ENCODE peak calls at places on chromosomes 12 and 14, in seven cellular contexts. One of them, this sample, is unnamed.

GRCh38 chr12:121753844-121754264 is 39.6 kb downstream of the RHOF start:
- DNase-seq in epithelial cell of esophagus: no peak
- DNase-seq in A549: no peak
- DNase-seq in astrocyte of the spinal cord: no peak
- DNase-seq in foreskin fibroblast: no peak
- DNase-seq in SK-N-SH: no peak
- DNase-seq in right cardiac atrium: peak; percentile 50
- DNase-seq in this sample: no peak

GRCh38 chr12:71415336-71416231 is 24.0 kb upstream of the LGR5 start:
- DNase-seq in epithelial cell of esophagus: peak; percentile 70
- DNase-seq in A549: peak; percentile 66
- DNase-seq in astrocyte of the spinal cord: peak; percentile 54
- DNase-seq in foreskin fibroblast: no peak
- DNase-seq in SK-N-SH: peak; percentile 68
- DNase-seq in right cardiac atrium: no peak
- DNase-seq in this sample: no peak

GRCh38 chr14:80653951-80654350 is 287.6 kb downstream of the CEP128 start:
- DNase-seq in epithelial cell of esophagus: no peak
- DNase-seq in A549: no peak
- DNase-seq in astrocyte of the spinal cord: no peak
- DNase-seq in foreskin fibroblast: no peak
- DNase-seq in SK-N-SH: no peak
- DNase-seq in right cardiac atrium: no peak
- DNase-seq in this sample: no peak

GRCh38 chr14:94461526-94462218 is 9.1 kb upstream of the SERPINA11 start:
- DNase-seq in epithelial cell of esophagus: no peak
- DNase-seq in A549: no peak
- DNase-seq in astrocyte of the spinal cord: no peak
- DNase-seq in foreskin fibroblast: no peak
- DNase-seq in SK-N-SH: no peak
- DNase-seq in right cardiac atrium: no peak
- DNase-seq in this sample: no peak

GRCh38 chr14:77151245-77151644 is 9.7 kb upstream of the ZDHHC22 start:
- DNase-seq in epithelial cell of esophagus: peak; percentile 19
- DNase-seq in A549: peak; percentile 25
- DNase-seq in astrocyte of the spinal cord: no peak
- DNase-seq in foreskin fibroblast: no peak
- DNase-seq in SK-N-SH: peak; percentile 70
- DNase-seq in right cardiac atrium: no peak
- DNase-seq in this sample: no peak

GRCh38 chr14:26403760-26404159 is 194.1 kb downstream of the NOVA1 start:
- DNase-seq in epithelial cell of esophagus: peak; percentile 36
- DNase-seq in A549: no peak
- DNase-seq in astrocyte of the spinal cord: no peak
- DNase-seq in foreskin fibroblast: no peak
- DNase-seq in SK-N-SH: no peak
- DNase-seq in right cardiac atrium: no peak
- DNase-seq in this sample: no peak

GRCh38 chr12:110501378-110501721 is 561 bp downstream of the VPS29 start:
- DNase-seq in epithelial cell of esophagus: peak; percentile 86
- DNase-seq in A549: peak; percentile 54
- DNase-seq in astrocyte of the spinal cord: peak; percentile 40
- DNase-seq in foreskin fibroblast: peak; percentile 30
- DNase-seq in SK-N-SH: peak; percentile 62
- DNase-seq in right cardiac atrium: peak; percentile 18
- DNase-seq in this sample: peak; percentile 2

GRCh38 chr14:35351897-35352273 is 52.7 kb downstream of the NFKBIA start:
- DNase-seq in epithelial cell of esophagus: no peak
- DNase-seq in A549: no peak
- DNase-seq in astrocyte of the spinal cord: no peak
- DNase-seq in foreskin fibroblast: no peak
- DNase-seq in SK-N-SH: no peak
- DNase-seq in right cardiac atrium: no peak
- DNase-seq in this sample: no peak

GRCh38 chr12:93979189-93979588 is 169.2 kb upstream of the PLXNC1 start:
- DNase-seq in epithelial cell of esophagus: peak; percentile 52
- DNase-seq in A549: peak; percentile 47
- DNase-seq in astrocyte of the spinal cord: peak; percentile 29
- DNase-seq in foreskin fibroblast: peak; percentile 21
- DNase-seq in SK-N-SH: no peak
- DNase-seq in right cardiac atrium: no peak
- DNase-seq in this sample: no peak

GRCh38 chr14:36976571-36977023 is 195.8 kb downstream of the SLC25A21 start:
- DNase-seq in epithelial cell of esophagus: peak; percentile 81
- DNase-seq in A549: peak; percentile 88
- DNase-seq in astrocyte of the spinal cord: peak; percentile 30
- DNase-seq in foreskin fibroblast: no peak
- DNase-seq in SK-N-SH: no peak
- DNase-seq in right cardiac atrium: no peak
- DNase-seq in this sample: no peak

GRCh38 chr12:91601057-91601456 is 418.4 kb upstream of the DCN start:
- DNase-seq in epithelial cell of esophagus: no peak
- DNase-seq in A549: no peak
- DNase-seq in astrocyte of the spinal cord: no peak
- DNase-seq in foreskin fibroblast: no peak
- DNase-seq in SK-N-SH: no peak
- DNase-seq in right cardiac atrium: no peak
- DNase-seq in this sample: no peak

GRCh38 chr14:54094765-54095164 is 138.1 kb upstream of the BMP4 start:
- DNase-seq in epithelial cell of esophagus: no peak
- DNase-seq in A549: no peak
- DNase-seq in astrocyte of the spinal cord: no peak
- DNase-seq in foreskin fibroblast: no peak
- DNase-seq in SK-N-SH: no peak
- DNase-seq in right cardiac atrium: no peak
- DNase-seq in this sample: no peak

GRCh38 chr14:100402631-100403030 is 79.5 kb downstream of the SLC25A47 start:
- DNase-seq in epithelial cell of esophagus: no peak
- DNase-seq in A549: no peak
- DNase-seq in astrocyte of the spinal cord: no peak
- DNase-seq in foreskin fibroblast: no peak
- DNase-seq in SK-N-SH: no peak
- DNase-seq in right cardiac atrium: no peak
- DNase-seq in this sample: no peak

GRCh38 chr14:94722397-94722796 is 47.5 kb downstream of the GSC start:
- DNase-seq in epithelial cell of esophagus: no peak
- DNase-seq in A549: no peak
- DNase-seq in astrocyte of the spinal cord: no peak
- DNase-seq in foreskin fibroblast: no peak
- DNase-seq in SK-N-SH: no peak
- DNase-seq in right cardiac atrium: no peak
- DNase-seq in this sample: no peak

GRCh38 chr14:103105580-103106168 is 11.1 kb downstream of the EXOC3L4 start:
- DNase-seq in epithelial cell of esophagus: no peak
- DNase-seq in A549: no peak
- DNase-seq in astrocyte of the spinal cord: no peak
- DNase-seq in foreskin fibroblast: no peak
- DNase-seq in SK-N-SH: no peak
- DNase-seq in right cardiac atrium: no peak
- DNase-seq in this sample: no peak

GRCh38 chr12:111037047-111037446 is 116.7 kb upstream of the MYL2 start:
- DNase-seq in epithelial cell of esophagus: no peak
- DNase-seq in A549: no peak
- DNase-seq in astrocyte of the spinal cord: no peak
- DNase-seq in foreskin fibroblast: no peak
- DNase-seq in SK-N-SH: no peak
- DNase-seq in right cardiac atrium: no peak
- DNase-seq in this sample: no peak

GRCh38 chr14:100677152-100677924 is 49.4 kb upstream of the DLK1 start:
- DNase-seq in epithelial cell of esophagus: no peak
- DNase-seq in A549: no peak
- DNase-seq in astrocyte of the spinal cord: no peak
- DNase-seq in foreskin fibroblast: peak; percentile 50
- DNase-seq in SK-N-SH: peak; percentile 82
- DNase-seq in right cardiac atrium: peak; percentile 39
- DNase-seq in this sample: no peak

GRCh38 chr12:31749024-31749704 is 20.3 kb upstream of the AMN1 start:
- DNase-seq in epithelial cell of esophagus: peak; percentile 100
- DNase-seq in A549: peak; percentile 100
- DNase-seq in astrocyte of the spinal cord: peak; percentile 94
- DNase-seq in foreskin fibroblast: peak; percentile 98
- DNase-seq in SK-N-SH: no peak
- DNase-seq in right cardiac atrium: no peak
- DNase-seq in this sample: peak; percentile 93
- H3K4me3 ChIP-seq in epithelial cell of esophagus: no peak overlapping the region
- H3K4me3 ChIP-seq in A549: no peak overlapping the region
- H3K4me3 ChIP-seq in astrocyte of the spinal cord: no peak overlapping the region
- H3K4me3 ChIP-seq in foreskin fibroblast: no peak overlapping the region
- H3K4me3 ChIP-seq in SK-N-SH: no peak overlapping the region
- H3K4me3 ChIP-seq in right cardiac atrium: no peak overlapping the region
- H3K4me3 ChIP-seq in this sample: no peak overlapping the region

GRCh38 chr12:50925920-50926319 is 26.4 kb upstream of the HIGD1C start:
- DNase-seq in epithelial cell of esophagus: no peak
- DNase-seq in A549: no peak
- DNase-seq in astrocyte of the spinal cord: no peak
- DNase-seq in foreskin fibroblast: no peak
- DNase-seq in SK-N-SH: no peak
- DNase-seq in right cardiac atrium: no peak
- DNase-seq in this sample: no peak
- H3K4me3 ChIP-seq in epithelial cell of esophagus: peak overlapping the region; percentile 74
- H3K4me3 ChIP-seq in A549: no peak overlapping the region
- H3K4me3 ChIP-seq in astrocyte of the spinal cord: peak overlapping the region; percentile 68
- H3K4me3 ChIP-seq in foreskin fibroblast: peak overlapping the region; percentile 87
- H3K4me3 ChIP-seq in SK-N-SH: peak overlapping the region; percentile 60
- H3K4me3 ChIP-seq in right cardiac atrium: peak overlapping the region; percentile 99
- H3K4me3 ChIP-seq in this sample: peak overlapping the region; percentile 61

GRCh38 chr12:98579835-98580234 is 13.7 kb upstream of the SLC25A3 start:
- DNase-seq in epithelial cell of esophagus: no peak
- DNase-seq in A549: no peak
- DNase-seq in astrocyte of the spinal cord: no peak
- DNase-seq in foreskin fibroblast: no peak
- DNase-seq in SK-N-SH: no peak
- DNase-seq in right cardiac atrium: no peak
- DNase-seq in this sample: no peak
- H3K4me3 ChIP-seq in epithelial cell of esophagus: no peak overlapping the region
- H3K4me3 ChIP-seq in A549: no peak overlapping the region
- H3K4me3 ChIP-seq in astrocyte of the spinal cord: no peak overlapping the region
- H3K4me3 ChIP-seq in foreskin fibroblast: no peak overlapping the region
- H3K4me3 ChIP-seq in SK-N-SH: no peak overlapping the region
- H3K4me3 ChIP-seq in right cardiac atrium: no peak overlapping the region
- H3K4me3 ChIP-seq in this sample: no peak overlapping the region

GRCh38 chr14:21749306-21749868 is 75.8 kb upstream of the OR4E1 start:
- DNase-seq in epithelial cell of esophagus: no peak
- DNase-seq in A549: no peak
- DNase-seq in astrocyte of the spinal cord: no peak
- DNase-seq in foreskin fibroblast: no peak
- DNase-seq in SK-N-SH: no peak
- DNase-seq in right cardiac atrium: no peak
- DNase-seq in this sample: no peak

DNA sequence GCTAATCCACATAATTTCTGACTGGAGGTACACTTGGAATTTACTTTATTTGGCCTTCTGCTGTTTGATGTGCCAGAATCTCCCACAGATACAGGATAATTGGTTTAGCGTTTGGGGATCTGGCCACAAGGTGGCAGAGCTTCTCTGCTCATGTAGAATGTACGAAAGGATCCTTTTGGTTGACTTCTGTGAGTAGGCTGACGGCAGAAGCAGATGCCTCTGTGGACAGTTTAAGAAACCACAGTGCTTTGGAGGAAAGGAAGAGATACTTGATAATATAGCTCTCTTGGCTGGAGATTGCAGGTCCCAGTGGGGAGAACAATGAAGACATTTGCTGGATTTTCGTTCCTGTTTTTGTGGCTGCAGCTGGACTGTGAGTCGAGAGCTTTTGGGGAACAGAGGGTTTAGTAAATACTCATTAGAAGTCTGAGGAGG is 75.3 kb upstream of the OR4E1 start:
- DNase-seq in epithelial cell of esophagus: peak; percentile 55
- DNase-seq in A549: peak; percentile 58
- DNase-seq in astrocyte of the spinal cord: peak; percentile 45
- DNase-seq in foreskin fibroblast: no peak
- DNase-seq in SK-N-SH: peak; percentile 23
- DNase-seq in right cardiac atrium: peak; percentile 14
- DNase-seq in this sample: no peak
- H3K4me3 ChIP-seq in epithelial cell of esophagus: no peak overlapping the region
- H3K4me3 ChIP-seq in A549: no peak overlapping the region
- H3K4me3 ChIP-seq in astrocyte of the spinal cord: no peak overlapping the region
- H3K4me3 ChIP-seq in foreskin fibroblast: no peak overlapping the region
- H3K4me3 ChIP-seq in SK-N-SH: no peak overlapping the region
- H3K4me3 ChIP-seq in right cardiac atrium: no peak overlapping the region
- H3K4me3 ChIP-seq in this sample: no peak overlapping the region

DNA sequence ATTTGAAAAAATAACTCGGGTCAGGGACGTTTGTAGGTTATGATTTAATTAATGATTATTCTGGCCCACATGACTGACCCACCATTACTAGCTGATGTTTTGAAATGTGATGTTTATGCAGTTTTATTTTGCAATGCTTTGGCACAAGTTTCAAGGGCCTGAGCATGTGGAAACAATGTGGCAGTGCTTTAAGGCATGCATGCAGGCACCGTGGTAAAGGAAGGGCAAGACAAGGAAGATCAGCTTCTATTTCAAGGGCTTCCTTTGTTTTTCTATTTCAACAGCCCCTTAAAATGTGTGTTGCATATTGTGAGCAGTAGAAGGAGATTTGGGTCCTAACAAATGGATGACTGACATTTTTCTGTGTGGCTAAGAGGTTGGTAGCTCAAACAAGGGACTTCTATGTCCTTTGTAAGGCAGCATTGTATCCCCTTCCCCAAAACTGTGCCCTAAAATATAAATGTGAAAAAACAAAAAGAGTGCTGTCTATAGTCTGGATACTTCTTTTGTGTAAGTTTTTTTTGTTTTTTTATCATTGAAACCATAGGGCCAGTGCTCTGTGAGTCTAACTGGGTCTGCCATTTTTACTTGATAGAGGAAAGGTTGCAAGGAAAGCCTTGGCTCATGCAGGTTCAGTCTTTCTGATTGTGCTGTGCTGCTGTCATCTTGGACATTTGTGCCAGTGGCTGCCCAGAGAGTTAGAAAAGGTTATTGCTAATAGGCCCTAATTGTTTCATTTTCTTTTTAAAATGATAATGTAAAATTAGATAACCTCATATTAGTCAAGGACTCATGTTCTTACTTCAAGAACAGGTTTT is 103.5 kb downstream of the FGD4 start:
- DNase-seq in epithelial cell of esophagus: peak; percentile 81
- DNase-seq in A549: no peak
- DNase-seq in astrocyte of the spinal cord: peak; percentile 38
- DNase-seq in foreskin fibroblast: peak; percentile 85
- DNase-seq in SK-N-SH: no peak
- DNase-seq in right cardiac atrium: no peak
- DNase-seq in this sample: peak; percentile 57
- H3K4me3 ChIP-seq in epithelial cell of esophagus: no peak overlapping the region
- H3K4me3 ChIP-seq in A549: no peak overlapping the region
- H3K4me3 ChIP-seq in astrocyte of the spinal cord: no peak overlapping the region
- H3K4me3 ChIP-seq in foreskin fibroblast: peak overlapping the region; percentile 62
- H3K4me3 ChIP-seq in SK-N-SH: peak overlapping the region; percentile 46
- H3K4me3 ChIP-seq in right cardiac atrium: peak overlapping the region; percentile 43
- H3K4me3 ChIP-seq in this sample: peak overlapping the region; percentile 30

GRCh38 chr12:49028666-49029275 is 10.2 kb upstream of the PRKAG1 start:
- DNase-seq in epithelial cell of esophagus: no peak
- DNase-seq in A549: no peak
- DNase-seq in astrocyte of the spinal cord: no peak
- DNase-seq in foreskin fibroblast: no peak
- DNase-seq in SK-N-SH: peak; percentile 20
- DNase-seq in right cardiac atrium: no peak
- DNase-seq in this sample: no peak
- H3K4me3 ChIP-seq in epithelial cell of esophagus: no peak overlapping the region
- H3K4me3 ChIP-seq in A549: no peak overlapping the region
- H3K4me3 ChIP-seq in astrocyte of the spinal cord: no peak overlapping the region
- H3K4me3 ChIP-seq in foreskin fibroblast: no peak overlapping the region
- H3K4me3 ChIP-seq in SK-N-SH: no peak overlapping the region
- H3K4me3 ChIP-seq in right cardiac atrium: no peak overlapping the region
- H3K4me3 ChIP-seq in this sample: no peak overlapping the region